ENCODE peak calls at places on chromosome 16, in nine cellular contexts. D is cardiac fibroblast, B is GM12865, F is HFF-Myc, S is IMR-90, Y is OCI-LY7, Q is dorsolateral prefrontal cortex, M is fibroblast of the aortic adventitia, U is AG09309. G is an unnamed sample.

GRCh38 chr16:79104567-79104966 is 496.0 kb downstream of the MAF start:
- DNase-seq in D (no peak), B (no peak), F (no peak), S (no peak), Y (no peak), Q (no peak), M (no peak), U (no peak), G (no peak)

GRCh38 chr16:74477226-74477625 is 55.9 kb upstream of the CLEC18B start:
- DNase-seq in D (no peak), B (no peak), F (no peak), S (no peak), Y (no peak), Q (no peak), M (no peak), U (no peak), G (no peak)

GRCh38 chr16:77781091-77781490 is 7.3 kb upstream of the VAT1L start:
- DNase-seq in D (no peak), B (no peak), F (no peak), S (peak; percentile 55), Y (no peak), Q (no peak), M (no peak), U (no peak), G (no peak)

GRCh38 chr16:24689128-24689527 is 40.3 kb upstream of the TNRC6A start:
- DNase-seq in D (peak; percentile 74), B (peak; percentile 57), F (no peak), S (peak; percentile 48), Y (peak; percentile 20), Q (no peak), M (peak; percentile 41), U (peak; percentile 34), G (no peak)

GRCh38 chr16:85216522-85217375 is 104.5 kb upstream of the CIBAR2 start:
- DNase-seq in D (no peak), B (no peak), F (no peak), S (no peak), Y (no peak), Q (no peak), M (no peak), U (no peak), G (no peak)

GRCh38 chr16:16150117-16150877 is 73.0 kb downstream of the ABCC6 start:
- DNase-seq in D (peak; percentile 92), B (no peak), F (peak; percentile 59), S (peak; percentile 76), Y (no peak), Q (peak; percentile 93), M (peak; percentile 79), U (no peak), G (peak; percentile 73)

GRCh38 chr16:84136331-84137125 is 8.4 kb downstream of the HSDL1 start:
- DNase-seq in D (no peak), B (no peak), F (no peak), S (peak; percentile 43), Y (no peak), Q (no peak), M (no peak), U (no peak), G (no peak)

GRCh38 chr16:74466872-74467271 is 45.6 kb upstream of the CLEC18B start:
- DNase-seq in D (no peak), B (peak; percentile 71), F (no peak), S (no peak), Y (no peak), Q (no peak), M (no peak), U (no peak), G (no peak)

GRCh38 chr16:71537643-71538042 is 11.4 kb downstream of the CHST4 start:
- DNase-seq in D (peak; percentile 52), B (peak; percentile 82), F (no peak), S (peak; percentile 41), Y (peak; percentile 67), Q (no peak), M (peak; percentile 37), U (peak; percentile 4), G (peak; percentile 8)

DNA sequence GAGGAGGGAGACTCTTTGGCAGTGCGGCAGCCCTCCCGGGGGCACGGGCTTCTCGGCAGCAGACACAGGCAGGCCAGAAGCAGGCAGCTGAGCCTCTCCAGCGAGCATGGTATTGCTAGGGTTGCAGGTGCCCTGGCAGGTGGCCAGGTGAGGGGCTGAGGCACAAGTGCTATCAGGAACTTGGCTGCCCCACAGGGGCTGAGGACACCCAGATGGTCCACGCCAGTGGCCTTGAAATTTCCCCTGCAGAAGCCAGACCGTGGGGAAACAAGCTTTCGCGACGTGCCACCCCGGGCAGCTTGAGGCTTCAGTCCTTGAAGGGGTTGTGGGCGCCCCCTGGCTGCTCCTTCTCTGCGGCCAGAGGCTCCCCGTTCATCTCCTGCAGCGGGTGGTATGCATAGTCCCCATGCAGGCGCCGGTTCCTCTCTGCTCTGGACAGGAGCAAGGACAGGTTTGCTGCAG is 8.5 kb downstream of the NAGPA start:
- DNase-seq in D (no peak), B (peak; percentile 41), F (no peak), S (no peak), Y (peak; percentile 49), Q (peak; percentile 87), M (no peak), U (no peak), G (no peak)
- TF ChIP-seq CTCF in D (no peak), B (peak; percentile 25), F (peak; percentile 61), S (peak; percentile 22), Y (peak; percentile 67), Q (peak; percentile 61), M (peak; percentile 29), U (peak; percentile 34), G (peak; percentile 50)

GRCh38 chr16:67407788-67408452 is 8.4 kb downstream of the ZDHHC1 start:
- DNase-seq in D (no peak), B (no peak), F (no peak), S (no peak), Y (no peak), Q (no peak), M (no peak), U (no peak), G (no peak)

GRCh38 chr16:67405336-67405735 is 10.9 kb downstream of the ZDHHC1 start:
- DNase-seq in D (no peak), B (no peak), F (no peak), S (no peak), Y (no peak), Q (no peak), M (no peak), U (no peak), G (no peak)

GRCh38 chr16:67406628-67407027 is 9.6 kb downstream of the ZDHHC1 start:
- DNase-seq in D (peak; percentile 64), B (no peak), F (peak; percentile 92), S (peak; percentile 91), Y (no peak), Q (no peak), M (peak; percentile 82), U (peak; percentile 55), G (peak; percentile 57)

GRCh38 chr16:67406111-67406593 is 10.1 kb downstream of the ZDHHC1 start:
- DNase-seq in D (peak; percentile 46), B (no peak), F (no peak), S (no peak), Y (no peak), Q (no peak), M (peak; percentile 61), U (no peak), G (no peak)

GRCh38 chr16:67407176-67407787 is 9.0 kb downstream of the ZDHHC1 start:
- DNase-seq in D (no peak), B (no peak), F (no peak), S (peak; percentile 42), Y (no peak), Q (no peak), M (peak; percentile 20), U (no peak), G (no peak)
- H3K4me3 ChIP-seq in D (no peak overlapping the region), B (no peak overlapping the region), F (no peak overlapping the region), S (no peak overlapping the region), Y (no peak overlapping the region), Q (no peak overlapping the region), M (no peak overlapping the region), U (no peak overlapping the region), G (no peak overlapping the region)

DNA sequence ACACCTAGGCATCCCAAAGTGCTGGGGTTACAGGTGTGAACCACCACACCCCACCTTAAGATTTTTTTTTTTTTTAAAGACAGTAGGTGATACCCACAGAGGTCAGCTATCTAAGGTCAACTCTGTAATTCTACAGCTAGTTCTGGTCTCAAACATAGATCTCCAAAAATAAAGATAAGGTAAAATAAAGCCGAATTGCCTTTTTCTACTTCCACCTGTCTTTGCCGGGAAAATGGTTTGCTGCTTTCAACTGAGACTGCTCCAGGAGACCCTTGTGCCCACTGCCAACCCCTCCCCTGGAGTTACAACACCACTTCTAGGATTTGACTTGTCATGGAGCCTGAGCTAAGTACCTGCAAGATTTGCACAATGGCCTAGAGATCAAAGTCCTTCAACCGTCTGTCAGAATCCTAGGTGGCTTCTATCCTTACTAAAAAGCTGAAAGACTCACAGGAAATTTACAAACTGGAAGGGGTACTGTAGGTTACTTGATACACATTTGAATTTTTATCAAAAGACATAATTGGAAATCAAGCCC is 4.7 kb upstream of the CNOT1 start:
- DNase-seq in D (no peak), B (no peak), F (no peak), S (no peak), Y (no peak), Q (no peak), M (no peak), U (no peak), G (no peak)
- TF ChIP-seq CTCF in D (no peak), B (no peak), F (no peak), S (no peak), Y (no peak), Q (no peak), M (no peak), U (no peak), G (no peak)

GRCh38 chr16:11635127-11635652 is 33.1 kb upstream of the SNN start:
- DNase-seq in D (no peak), B (no peak), F (no peak), S (no peak), Y (no peak), Q (no peak), M (no peak), U (no peak), G (no peak)

GRCh38 chr16:11637320-11637719 is 30.9 kb upstream of the SNN start:
- DNase-seq in D (no peak), B (no peak), F (no peak), S (no peak), Y (no peak), Q (no peak), M (no peak), U (no peak), G (no peak)

GRCh38 chr16:11634307-11634706 is 33.9 kb upstream of the SNN start:
- DNase-seq in D (no peak), B (no peak), F (no peak), S (no peak), Y (no peak), Q (no peak), M (no peak), U (no peak), G (no peak)

GRCh38 chr16:11636172-11636721 is 32.0 kb upstream of the SNN start:
- DNase-seq in D (no peak), B (no peak), F (no peak), S (no peak), Y (no peak), Q (no peak), M (no peak), U (no peak), G (no peak)

DNA sequence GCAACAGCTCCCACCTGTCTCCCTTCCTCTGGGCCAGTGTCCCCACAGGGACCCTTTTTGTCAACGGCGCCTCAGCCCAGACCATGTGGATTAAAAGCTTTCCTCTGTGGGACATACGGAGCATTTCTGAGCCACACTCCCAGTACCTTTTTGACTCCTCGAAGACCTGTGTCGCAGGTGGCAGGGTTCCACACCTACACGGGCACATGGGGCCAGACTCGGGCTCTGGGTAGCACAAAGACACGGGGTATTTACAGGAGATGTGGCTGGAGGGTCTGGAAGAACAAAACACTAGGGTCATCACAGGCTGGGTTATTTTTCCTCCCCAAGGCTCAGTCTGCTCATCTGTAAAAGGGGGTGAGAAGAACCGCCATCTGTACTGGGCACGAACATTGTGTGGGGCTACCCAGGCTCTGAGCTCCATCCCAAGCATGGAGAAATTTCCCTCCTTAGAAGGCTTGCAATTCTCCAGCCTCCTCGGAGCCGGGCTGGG is 32.5 kb upstream of the SNN start:
- DNase-seq in D (no peak), B (no peak), F (no peak), S (no peak), Y (no peak), Q (no peak), M (no peak), U (no peak), G (no peak)
- H3K4me3 ChIP-seq in D (no peak overlapping the region), B (no peak overlapping the region), F (no peak overlapping the region), S (no peak overlapping the region), Y (no peak overlapping the region), Q (no peak overlapping the region), M (no peak overlapping the region), U (no peak overlapping the region), G (no peak overlapping the region)

G was measured in AG04450.